ENCODE peak calls at places on chromosomes 7 and 10, in eight cellular contexts. O is HEK293T; S is Right ventricle myocardium superior; V is AG10803; I is HFF-Myc; W is activated T-helper 1 cell treated with anti-CD3 and anti-CD28 coated beads, Interleukin-2, amount 50 U/mL, for 16 hours; R is stimulated activated CD4-positive, alpha-beta T cell treated with anti-CD3 and anti-CD28 coated beads, TNF-alpha, amount 100 ng/mL, for 24 hours; A is skeletal muscle cell. J is an unnamed sample.

GRCh38 chr7:17769918-17770317 is 170.4 kb downstream of the SNX13 start:
- DNase-seq in I (peak; percentile 21), W (peak; percentile 6), V (peak; percentile 70), S (peak; percentile 50), O (peak; percentile 53), R (peak; percentile 24), A (peak; percentile 25), J (no peak)

GRCh38 chr7:17937506-17938115 is 2.7 kb downstream of the SNX13 start:
- DNase-seq in V (no peak), W (no peak), S (no peak), R (no peak), O (no peak), A (no peak), I (no peak), J (no peak)

GRCh38 chr7:51077951-51078350 is 238.7 kb downstream of the COBL start:
- DNase-seq in I (no peak), O (no peak), W (no peak), S (no peak), A (no peak), V (no peak), R (no peak), J (no peak)

GRCh38 chr10:104049497-104050250 is 36.0 kb downstream of the COL17A1 start:
- DNase-seq in I (no peak), V (peak; percentile 56), W (no peak), S (no peak), R (no peak), A (peak; percentile 14), O (no peak), J (no peak)

GRCh38 chr7:7414776-7415603 is 120.7 kb downstream of the COL28A1 start:
- DNase-seq in R (no peak), O (no peak), A (no peak), W (no peak), V (no peak), S (no peak), I (no peak), J (no peak)

GRCh38 chr7:139521439-139521838 is 2.0 kb upstream of the CLEC2L start:
- DNase-seq in I (no peak), S (no peak), R (no peak), V (no peak), A (no peak), O (no peak), W (no peak), J (no peak)

GRCh38 chr10:4661572-4662255 is 164.3 kb upstream of the AKR1E2 start:
- DNase-seq in I (no peak), W (no peak), R (no peak), A (no peak), S (peak; percentile 91), V (peak; percentile 37), O (no peak), J (no peak)

GRCh38 chr7:152521420-152522337 is 85.9 kb upstream of the KMT2C start:
- DNase-seq in O (no peak), S (peak; percentile 29), R (no peak), W (no peak), I (no peak), V (no peak), A (no peak), J (no peak)

GRCh38 chr7:149836434-149836833 is 1.7 kb upstream of the ZNF862 start:
- DNase-seq in R (no peak), V (no peak), I (no peak), S (no peak), A (no peak), O (no peak), W (no peak), J (no peak)

GRCh38 chr7:45592230-45592991 is 18.2 kb downstream of the ADCY1 start:
- DNase-seq in W (no peak), A (no peak), O (no peak), S (no peak), R (no peak), V (no peak), I (no peak), J (peak; percentile 22)

GRCh38 chr10:8998751-8999150 is 944.3 kb downstream of the GATA3 start:
- DNase-seq in W (no peak), A (no peak), I (no peak), O (no peak), V (no peak), R (no peak), S (no peak), J (no peak)

GRCh38 chr7:25124485-25125136 is 449 bp downstream of the CYCS start:
- DNase-seq in O (no peak), A (no peak), I (no peak), V (peak; percentile 30), W (no peak), S (no peak), R (peak; percentile 12), J (peak; percentile 22)

GRCh38 chr10:24310104-24310503 is 101.2 kb downstream of the KIAA1217 start:
- DNase-seq in A (no peak), S (no peak), I (no peak), O (no peak), W (no peak), V (no peak), R (no peak), J (no peak)

GRCh38 chr7:30029696-30030095 is 1.5 kb downstream of the PLEKHA8 start:
- DNase-seq in V (no peak), I (no peak), W (no peak), S (no peak), A (no peak), O (no peak), R (no peak), J (no peak)

GRCh38 chr7:150685219-150686029 is at the start of gene GIMAP2:
- DNase-seq in O (no peak), S (no peak), A (no peak), W (no peak), R (no peak), I (no peak), V (peak; percentile 24), J (no peak)

GRCh38 chr10:71719042-71719441 is 536 bp downstream of the C10orf105 start:
- DNase-seq in R (no peak), A (no peak), I (no peak), W (no peak), O (no peak), V (peak; percentile 75), S (peak; percentile 85), J (no peak)

GRCh38 chr10:52688906-52689305 is 83.7 kb downstream of the MBL2 start:
- DNase-seq in I (no peak), V (no peak), W (no peak), O (no peak), R (no peak), A (no peak), S (no peak), J (no peak)

GRCh38 chr10:86958109-86958830 is at the start of gene SNCG:
- DNase-seq in R (no peak), O (peak; percentile 36), I (no peak), W (no peak), V (no peak), A (no peak), S (peak; percentile 69), J (peak; percentile 72)

GRCh38 chr7:7628476-7628875 is 12.1 kb upstream of the UMAD1 start:
- DNase-seq in S (no peak), A (no peak), R (no peak), V (no peak), O (no peak), W (no peak), I (no peak), J (no peak)